ENCODE peak calls at places on chromosomes 11 and 22, in four cellular contexts. U is G401, Y is NCI-H1048, X is lower lobe of right lung. F is an unnamed sample.

GRCh38 chr11:120024046-120024445 is 113.9 kb downstream of the TRIM29 start:
- DNase-seq in U (no peak), Y (no peak), X (no peak), F (no peak)

GRCh38 chr11:29255401-29255800 is 761.4 kb downstream of the KCNA4 start:
- DNase-seq in U (no peak), Y (no peak), X (no peak), F (no peak)

GRCh38 chr22:27875951-27876350 is 43.1 kb downstream of the PITPNB start:
- DNase-seq in U (no peak), Y (no peak), X (no peak), F (no peak)

GRCh38 chr11:43992834-43993637 is 50.6 kb downstream of the C11orf96 start:
- DNase-seq in U (no peak), Y (no peak), X (no peak), F (no peak)

GRCh38 chr11:123561046-123561781 is 93.2 kb downstream of the SCN3B start:
- DNase-seq in U (peak), Y (no peak), X (no peak), F (peak)

GRCh38 chr11:44244649-44245308 is 65.2 kb downstream of the ALX4 start:
- DNase-seq in U (no peak), Y (no peak), X (no peak), F (peak)

GRCh38 chr22:23270212-23270733 is 90.0 kb downstream of the BCR start:
- DNase-seq in U (no peak), Y (no peak), X (no peak), F (no peak)

GRCh38 chr22:44926124-44926475 is 83.7 kb downstream of the PHF21B start:
- DNase-seq in U (no peak), Y (no peak), X (peak), F (no peak)

GRCh38 chr11:84780689-84781293 is 846.4 kb downstream of the DLG2 start:
- DNase-seq in U (peak), Y (peak), X (no peak), F (peak)

GRCh38 chr11:106208795-106209194 is 131.3 kb downstream of the AASDHPPT start:
- DNase-seq in U (no peak), Y (no peak), X (no peak), F (peak)

GRCh38 chr11:4531666-4532065 is 13.3 kb upstream of the OR52M1 start:
- DNase-seq in U (no peak), Y (no peak), X (no peak), F (no peak)

F was measured in kidney tubule cell.